ENCODE peak calls at places on chromosomes 3 and 15, in ten cellular contexts. One of them, this sample, is unnamed.

GRCh38 chr15:80732148-80732547 is 37.0 kb downstream of the ABHD17C start:
- DNase-seq in AG04449: no peak
- DNase-seq in NCI-H1105 treated with DMSO at 0.1 percent for 48 hours: no peak
- DNase-seq in GM12865: no peak
- DNase-seq in activated CD4-positive, alpha-beta T cell treated with anti-CD3 and anti-CD28 coated beads, Interleukin-2, amount 50 U/mL, for 1 hour: no peak
- DNase-seq in brain pericyte: no peak
- DNase-seq in AG10803: no peak
- DNase-seq in GM04504: no peak
- DNase-seq in nephron progenitor cell: no peak
- DNase-seq in HEK293T: no peak
- DNase-seq in this sample: no peak

GRCh38 chr3:158918008-158918407 is 116.2 kb downstream of the MFSD1 start:
- DNase-seq in AG04449: peak
- DNase-seq in NCI-H1105 treated with DMSO at 0.1 percent for 48 hours: peak
- DNase-seq in GM12865: peak
- DNase-seq in activated CD4-positive, alpha-beta T cell treated with anti-CD3 and anti-CD28 coated beads, Interleukin-2, amount 50 U/mL, for 1 hour: no peak
- DNase-seq in brain pericyte: peak
- DNase-seq in AG10803: peak
- DNase-seq in GM04504: peak
- DNase-seq in nephron progenitor cell: peak
- DNase-seq in HEK293T: peak
- DNase-seq in this sample: peak

GRCh38 chr3:50652709-50653108 is 22.0 kb upstream of the DOCK3 start:
- DNase-seq in AG04449: no peak
- DNase-seq in NCI-H1105 treated with DMSO at 0.1 percent for 48 hours: peak
- DNase-seq in GM12865: peak
- DNase-seq in activated CD4-positive, alpha-beta T cell treated with anti-CD3 and anti-CD28 coated beads, Interleukin-2, amount 50 U/mL, for 1 hour: peak
- DNase-seq in brain pericyte: no peak
- DNase-seq in AG10803: no peak
- DNase-seq in GM04504: no peak
- DNase-seq in nephron progenitor cell: peak
- DNase-seq in HEK293T: peak
- DNase-seq in this sample: no peak

GRCh38 chr15:40769310-40770146 is at the start of gene C15orf62:
- DNase-seq in AG04449: no peak
- DNase-seq in NCI-H1105 treated with DMSO at 0.1 percent for 48 hours: peak
- DNase-seq in GM12865: peak
- DNase-seq in activated CD4-positive, alpha-beta T cell treated with anti-CD3 and anti-CD28 coated beads, Interleukin-2, amount 50 U/mL, for 1 hour: peak
- DNase-seq in brain pericyte: no peak
- DNase-seq in AG10803: no peak
- DNase-seq in GM04504: no peak
- DNase-seq in nephron progenitor cell: no peak
- DNase-seq in HEK293T: no peak
- DNase-seq in this sample: no peak

GRCh38 chr3:94167796-94168195 is 104.9 kb downstream of the NSUN3 start:
- DNase-seq in AG04449: no peak
- DNase-seq in NCI-H1105 treated with DMSO at 0.1 percent for 48 hours: peak
- DNase-seq in GM12865: no peak
- DNase-seq in activated CD4-positive, alpha-beta T cell treated with anti-CD3 and anti-CD28 coated beads, Interleukin-2, amount 50 U/mL, for 1 hour: no peak
- DNase-seq in brain pericyte: no peak
- DNase-seq in AG10803: no peak
- DNase-seq in GM04504: no peak
- DNase-seq in nephron progenitor cell: no peak
- DNase-seq in HEK293T: no peak
- DNase-seq in this sample: no peak

GRCh38 chr3:133413166-133414020 is 13.5 kb downstream of the BFSP2 start:
- DNase-seq in AG04449: no peak
- DNase-seq in NCI-H1105 treated with DMSO at 0.1 percent for 48 hours: peak
- DNase-seq in GM12865: no peak
- DNase-seq in activated CD4-positive, alpha-beta T cell treated with anti-CD3 and anti-CD28 coated beads, Interleukin-2, amount 50 U/mL, for 1 hour: no peak
- DNase-seq in brain pericyte: no peak
- DNase-seq in AG10803: peak
- DNase-seq in GM04504: no peak
- DNase-seq in nephron progenitor cell: no peak
- DNase-seq in HEK293T: peak
- DNase-seq in this sample: no peak

GRCh38 chr3:122843604-122844003 is 48.7 kb downstream of the SLC49A4 start:
- DNase-seq in AG04449: no peak
- DNase-seq in NCI-H1105 treated with DMSO at 0.1 percent for 48 hours: no peak
- DNase-seq in GM12865: peak
- DNase-seq in activated CD4-positive, alpha-beta T cell treated with anti-CD3 and anti-CD28 coated beads, Interleukin-2, amount 50 U/mL, for 1 hour: no peak
- DNase-seq in brain pericyte: no peak
- DNase-seq in AG10803: no peak
- DNase-seq in GM04504: no peak
- DNase-seq in nephron progenitor cell: no peak
- DNase-seq in HEK293T: no peak
- DNase-seq in this sample: no peak

GRCh38 chr3:197168606-197169005 is 129.8 kb downstream of the DLG1 start:
- DNase-seq in AG04449: no peak
- DNase-seq in NCI-H1105 treated with DMSO at 0.1 percent for 48 hours: no peak
- DNase-seq in GM12865: no peak
- DNase-seq in activated CD4-positive, alpha-beta T cell treated with anti-CD3 and anti-CD28 coated beads, Interleukin-2, amount 50 U/mL, for 1 hour: no peak
- DNase-seq in brain pericyte: peak
- DNase-seq in AG10803: peak
- DNase-seq in GM04504: peak
- DNase-seq in nephron progenitor cell: no peak
- DNase-seq in HEK293T: no peak
- DNase-seq in this sample: no peak

GRCh38 chr15:61393949-61394348 is 164.8 kb upstream of the RORA start:
- DNase-seq in AG04449: no peak
- DNase-seq in NCI-H1105 treated with DMSO at 0.1 percent for 48 hours: no peak
- DNase-seq in GM12865: peak
- DNase-seq in activated CD4-positive, alpha-beta T cell treated with anti-CD3 and anti-CD28 coated beads, Interleukin-2, amount 50 U/mL, for 1 hour: no peak
- DNase-seq in brain pericyte: no peak
- DNase-seq in AG10803: no peak
- DNase-seq in GM04504: no peak
- DNase-seq in nephron progenitor cell: no peak
- DNase-seq in HEK293T: no peak
- DNase-seq in this sample: no peak

GRCh38 chr3:73472429-73472828 is 152.3 kb downstream of the PDZRN3 start:
- DNase-seq in AG04449: no peak
- DNase-seq in NCI-H1105 treated with DMSO at 0.1 percent for 48 hours: no peak
- DNase-seq in GM12865: no peak
- DNase-seq in activated CD4-positive, alpha-beta T cell treated with anti-CD3 and anti-CD28 coated beads, Interleukin-2, amount 50 U/mL, for 1 hour: no peak
- DNase-seq in brain pericyte: no peak
- DNase-seq in AG10803: no peak
- DNase-seq in GM04504: no peak
- DNase-seq in nephron progenitor cell: no peak
- DNase-seq in HEK293T: no peak
- DNase-seq in this sample: no peak

GRCh38 chr3:160001850-160002623 is 13.4 kb downstream of the IL12A start:
- DNase-seq in AG04449: no peak
- DNase-seq in NCI-H1105 treated with DMSO at 0.1 percent for 48 hours: peak
- DNase-seq in GM12865: no peak
- DNase-seq in activated CD4-positive, alpha-beta T cell treated with anti-CD3 and anti-CD28 coated beads, Interleukin-2, amount 50 U/mL, for 1 hour: no peak
- DNase-seq in brain pericyte: no peak
- DNase-seq in AG10803: no peak
- DNase-seq in GM04504: no peak
- DNase-seq in nephron progenitor cell: no peak
- DNase-seq in HEK293T: no peak
- DNase-seq in this sample: peak

GRCh38 chr15:26179906-26180305 is 316.8 kb upstream of the ATP10A start:
- DNase-seq in AG04449: no peak
- DNase-seq in NCI-H1105 treated with DMSO at 0.1 percent for 48 hours: no peak
- DNase-seq in GM12865: no peak
- DNase-seq in activated CD4-positive, alpha-beta T cell treated with anti-CD3 and anti-CD28 coated beads, Interleukin-2, amount 50 U/mL, for 1 hour: no peak
- DNase-seq in brain pericyte: no peak
- DNase-seq in AG10803: no peak
- DNase-seq in GM04504: no peak
- DNase-seq in nephron progenitor cell: peak
- DNase-seq in HEK293T: no peak
- DNase-seq in this sample: no peak

GRCh38 chr15:101266787-101267186 is 10.5 kb downstream of the SELENOS start:
- DNase-seq in AG04449: no peak
- DNase-seq in NCI-H1105 treated with DMSO at 0.1 percent for 48 hours: no peak
- DNase-seq in GM12865: no peak
- DNase-seq in activated CD4-positive, alpha-beta T cell treated with anti-CD3 and anti-CD28 coated beads, Interleukin-2, amount 50 U/mL, for 1 hour: no peak
- DNase-seq in brain pericyte: no peak
- DNase-seq in AG10803: no peak
- DNase-seq in GM04504: no peak
- DNase-seq in nephron progenitor cell: no peak
- DNase-seq in HEK293T: no peak
- DNase-seq in this sample: no peak

GRCh38 chr3:101849714-101850326 is 506 bp downstream of the NFKBIZ start:
- DNase-seq in AG04449: no peak
- DNase-seq in NCI-H1105 treated with DMSO at 0.1 percent for 48 hours: peak
- DNase-seq in GM12865: peak
- DNase-seq in activated CD4-positive, alpha-beta T cell treated with anti-CD3 and anti-CD28 coated beads, Interleukin-2, amount 50 U/mL, for 1 hour: peak
- DNase-seq in brain pericyte: no peak
- DNase-seq in AG10803: no peak
- DNase-seq in GM04504: no peak
- DNase-seq in nephron progenitor cell: peak
- DNase-seq in HEK293T: peak
- DNase-seq in this sample: peak

GRCh38 chr3:59558906-59559720 is 509.3 kb upstream of the CFAP20DC start:
- DNase-seq in AG04449: no peak
- DNase-seq in NCI-H1105 treated with DMSO at 0.1 percent for 48 hours: no peak
- DNase-seq in GM12865: no peak
- DNase-seq in activated CD4-positive, alpha-beta T cell treated with anti-CD3 and anti-CD28 coated beads, Interleukin-2, amount 50 U/mL, for 1 hour: no peak
- DNase-seq in brain pericyte: no peak
- DNase-seq in AG10803: no peak
- DNase-seq in GM04504: no peak
- DNase-seq in nephron progenitor cell: no peak
- DNase-seq in HEK293T: no peak
- DNase-seq in this sample: no peak

GRCh38 chr3:176286456-176287115 is 910.7 kb downstream of the TBL1XR1 start:
- DNase-seq in AG04449: no peak
- DNase-seq in NCI-H1105 treated with DMSO at 0.1 percent for 48 hours: no peak
- DNase-seq in GM12865: no peak
- DNase-seq in activated CD4-positive, alpha-beta T cell treated with anti-CD3 and anti-CD28 coated beads, Interleukin-2, amount 50 U/mL, for 1 hour: no peak
- DNase-seq in brain pericyte: peak
- DNase-seq in AG10803: no peak
- DNase-seq in GM04504: no peak
- DNase-seq in nephron progenitor cell: no peak
- DNase-seq in HEK293T: no peak
- DNase-seq in this sample: no peak